ENCODE peak calls at places on chromosome 15, in six cellular contexts. One of them, this sample, is unnamed. For H3K4me1 and H3K9me3, the result is how much of the 10 kb centered on the place peaks cover.

GRCh38 chr15:32928876-32929275 is 211.1 kb downstream of the GREM1 start:
- DNase-seq in stomach: no peak
- DNase-seq in breast epithelium: no peak
- DNase-seq in esophagus muscularis mucosa: no peak
- DNase-seq in GM12878: no peak
- DNase-seq in HCT116: no peak
- DNase-seq in this sample: no peak

GRCh38 chr15:89399390-89400120 is 64.9 kb upstream of the POLG start:
- DNase-seq in stomach: no peak
- DNase-seq in breast epithelium: no peak
- DNase-seq in esophagus muscularis mucosa: no peak
- DNase-seq in GM12878: no peak
- DNase-seq in HCT116: no peak
- DNase-seq in this sample: no peak

GRCh38 chr15:75368689-75369239 is 357 bp upstream of the MAN2C1 start:
- DNase-seq in stomach: no peak
- DNase-seq in breast epithelium: no peak
- DNase-seq in esophagus muscularis mucosa: no peak
- DNase-seq in GM12878: no peak
- DNase-seq in HCT116: no peak
- DNase-seq in this sample: no peak

GRCh38 chr15:45157974-45158373 is 28.2 kb downstream of the DUOX1 start:
- DNase-seq in stomach: no peak
- DNase-seq in breast epithelium: no peak
- DNase-seq in esophagus muscularis mucosa: no peak
- DNase-seq in GM12878: no peak
- DNase-seq in HCT116: no peak
- DNase-seq in this sample: no peak

GRCh38 chr15:76368135-76368588 is 31.6 kb downstream of the ISL2 start:
- DNase-seq in stomach: no peak
- DNase-seq in breast epithelium: no peak
- DNase-seq in esophagus muscularis mucosa: no peak
- DNase-seq in GM12878: no peak
- DNase-seq in HCT116: no peak
- DNase-seq in this sample: no peak

GRCh38 chr15:51335538-51335961 is 2.8 kb downstream of the CYP19A1 start:
- DNase-seq in stomach: no peak
- DNase-seq in breast epithelium: no peak
- DNase-seq in esophagus muscularis mucosa: no peak
- DNase-seq in GM12878: peak
- DNase-seq in HCT116: no peak
- DNase-seq in this sample: no peak

GRCh38 chr15:42581272-42581730 is 5.9 kb downstream of the STARD9 start:
- DNase-seq in stomach: peak
- DNase-seq in breast epithelium: peak
- DNase-seq in esophagus muscularis mucosa: peak
- DNase-seq in GM12878: no peak
- DNase-seq in HCT116: no peak
- DNase-seq in this sample: peak

GRCh38 chr15:42166225-42166940 is 9.9 kb upstream of the PLA2G4F start:
- DNase-seq in stomach: no peak
- DNase-seq in breast epithelium: peak
- DNase-seq in esophagus muscularis mucosa: no peak
- DNase-seq in GM12878: no peak
- DNase-seq in HCT116: no peak
- DNase-seq in this sample: no peak

GRCh38 chr15:70559223-70559823 is 204.0 kb downstream of the UACA start:
- DNase-seq in stomach: peak
- DNase-seq in breast epithelium: no peak
- DNase-seq in esophagus muscularis mucosa: no peak
- DNase-seq in GM12878: no peak
- DNase-seq in HCT116: no peak
- DNase-seq in this sample: peak

GRCh38 chr15:55799287-55800212 is 56.6 kb upstream of the PRTG start:
- DNase-seq in stomach: peak
- DNase-seq in breast epithelium: no peak
- DNase-seq in esophagus muscularis mucosa: no peak
- DNase-seq in GM12878: peak
- DNase-seq in HCT116: peak
- DNase-seq in this sample: no peak

GRCh38 chr15:42498212-42499038 is 3.0 kb downstream of the SNAP23 start:
- DNase-seq in stomach: no peak
- DNase-seq in breast epithelium: no peak
- DNase-seq in esophagus muscularis mucosa: no peak
- DNase-seq in GM12878: no peak
- DNase-seq in HCT116: no peak
- DNase-seq in this sample: no peak

GRCh38 chr15:89502867-89503595 is 6.6 kb upstream of the RHCG start:
- DNase-seq in stomach: no peak
- DNase-seq in breast epithelium: no peak
- DNase-seq in esophagus muscularis mucosa: no peak
- DNase-seq in GM12878: no peak
- DNase-seq in HCT116: no peak
- DNase-seq in this sample: no peak

GRCh38 chr15:37733628-37734027 is 200.8 kb upstream of the TMCO5A start:
- DNase-seq in stomach: no peak
- DNase-seq in breast epithelium: no peak
- DNase-seq in esophagus muscularis mucosa: no peak
- DNase-seq in GM12878: no peak
- DNase-seq in HCT116: no peak
- DNase-seq in this sample: no peak

GRCh38 chr15:52673312-52673711 is 5.9 kb downstream of the ATOSA start:
- DNase-seq in stomach: no peak
- DNase-seq in breast epithelium: no peak
- DNase-seq in esophagus muscularis mucosa: no peak
- DNase-seq in GM12878: no peak
- DNase-seq in HCT116: no peak
- DNase-seq in this sample: no peak

GRCh38 chr15:35437157-35437556 is 108.8 kb downstream of the DPH6 start:
- DNase-seq in stomach: no peak
- DNase-seq in breast epithelium: no peak
- DNase-seq in esophagus muscularis mucosa: no peak
- DNase-seq in GM12878: no peak
- DNase-seq in HCT116: peak
- DNase-seq in this sample: no peak

GRCh38 chr15:47409601-47410000 is 307.7 kb upstream of the SEMA6D start:
- DNase-seq in stomach: no peak
- DNase-seq in breast epithelium: no peak
- DNase-seq in esophagus muscularis mucosa: no peak
- DNase-seq in GM12878: no peak
- DNase-seq in HCT116: no peak
- DNase-seq in this sample: no peak

GRCh38 chr15:98713585-98714001 is 65.3 kb downstream of the IGF1R start:
- DNase-seq in stomach: peak
- DNase-seq in breast epithelium: no peak
- DNase-seq in esophagus muscularis mucosa: no peak
- DNase-seq in GM12878: peak
- DNase-seq in HCT116: no peak
- DNase-seq in this sample: no peak

GRCh38 chr15:76341366-76342045 is 4.9 kb downstream of the ISL2 start:
- DNase-seq in stomach: no peak
- DNase-seq in breast epithelium: no peak
- DNase-seq in esophagus muscularis mucosa: no peak
- DNase-seq in GM12878: no peak
- DNase-seq in HCT116: no peak
- DNase-seq in this sample: no peak

GRCh38 chr15:95175914-95176658 is 944.7 kb downstream of the MCTP2 start:
- DNase-seq in stomach: no peak
- DNase-seq in breast epithelium: no peak
- DNase-seq in esophagus muscularis mucosa: no peak
- DNase-seq in GM12878: no peak
- DNase-seq in HCT116: no peak
- DNase-seq in this sample: no peak

GRCh38 chr15:80455668-80456442 is 51.7 kb downstream of the ARNT2 start:
- DNase-seq in stomach: peak
- DNase-seq in breast epithelium: no peak
- DNase-seq in esophagus muscularis mucosa: no peak
- DNase-seq in GM12878: peak
- DNase-seq in HCT116: peak
- DNase-seq in this sample: no peak

GRCh38 chr15:44798815-44799214 is 62.5 kb downstream of the TRIM69 start:
- DNase-seq in stomach: no peak
- DNase-seq in breast epithelium: no peak
- DNase-seq in esophagus muscularis mucosa: no peak
- DNase-seq in GM12878: no peak
- DNase-seq in HCT116: peak
- DNase-seq in this sample: no peak

GRCh38 chr15:75215107-75216004 is 13.7 kb downstream of the C15orf39 start:
- DNase-seq in stomach: no peak
- DNase-seq in breast epithelium: no peak
- DNase-seq in esophagus muscularis mucosa: no peak
- DNase-seq in GM12878: no peak
- DNase-seq in HCT116: no peak
- DNase-seq in this sample: no peak

GRCh38 chr15:74995779-74996765 is 709 bp downstream of the SCAMP5 start:
- DNase-seq in stomach: peak
- DNase-seq in breast epithelium: no peak
- DNase-seq in esophagus muscularis mucosa: no peak
- DNase-seq in GM12878: no peak
- DNase-seq in HCT116: no peak
- DNase-seq in this sample: no peak

GRCh38 chr15:74983725-74984231 is 11.6 kb upstream of the SCAMP5 start:
- DNase-seq in stomach: no peak
- DNase-seq in breast epithelium: no peak
- DNase-seq in esophagus muscularis mucosa: no peak
- DNase-seq in GM12878: peak
- DNase-seq in HCT116: no peak
- DNase-seq in this sample: no peak

GRCh38 chr15:68334661-68335124 is 57.1 kb downstream of the FEM1B start:
- DNase-seq in stomach: no peak
- DNase-seq in breast epithelium: no peak
- DNase-seq in esophagus muscularis mucosa: no peak
- DNase-seq in GM12878: no peak
- DNase-seq in HCT116: no peak
- DNase-seq in this sample: no peak

GRCh38 chr15:74786659-74787165 is 4.8 kb downstream of the CSK start:
- DNase-seq in stomach: no peak
- DNase-seq in breast epithelium: no peak
- DNase-seq in esophagus muscularis mucosa: no peak
- DNase-seq in GM12878: no peak
- DNase-seq in HCT116: no peak
- DNase-seq in this sample: no peak

GRCh38 chr15:66923438-66923881 is 141.9 kb upstream of the SMAD3 start:
- DNase-seq in stomach: peak
- DNase-seq in breast epithelium: no peak
- DNase-seq in esophagus muscularis mucosa: no peak
- DNase-seq in GM12878: no peak
- DNase-seq in HCT116: peak
- DNase-seq in this sample: no peak

GRCh38 chr15:68643216-68643830 is 64.5 kb downstream of the CORO2B start:
- DNase-seq in stomach: no peak
- DNase-seq in breast epithelium: peak
- DNase-seq in esophagus muscularis mucosa: no peak
- DNase-seq in GM12878: no peak
- DNase-seq in HCT116: no peak
- DNase-seq in this sample: peak

GRCh38 chr15:38668433-38669159 is 104.0 kb upstream of the RASGRP1 start:
- DNase-seq in stomach: no peak
- DNase-seq in breast epithelium: no peak
- DNase-seq in esophagus muscularis mucosa: no peak
- DNase-seq in GM12878: no peak
- DNase-seq in HCT116: no peak
- DNase-seq in this sample: no peak

GRCh38 chr15:85905626-85906025 is 110.9 kb upstream of the KLHL25 start:
- DNase-seq in stomach: no peak
- DNase-seq in breast epithelium: no peak
- DNase-seq in esophagus muscularis mucosa: no peak
- DNase-seq in GM12878: no peak
- DNase-seq in HCT116: no peak
- DNase-seq in this sample: no peak

GRCh38 chr15:51193526-51193925 is 98.8 kb upstream of the TNFAIP8L3 start:
- DNase-seq in stomach: no peak
- DNase-seq in breast epithelium: no peak
- DNase-seq in esophagus muscularis mucosa: no peak
- DNase-seq in GM12878: no peak
- DNase-seq in HCT116: no peak
- DNase-seq in this sample: no peak

DNA sequence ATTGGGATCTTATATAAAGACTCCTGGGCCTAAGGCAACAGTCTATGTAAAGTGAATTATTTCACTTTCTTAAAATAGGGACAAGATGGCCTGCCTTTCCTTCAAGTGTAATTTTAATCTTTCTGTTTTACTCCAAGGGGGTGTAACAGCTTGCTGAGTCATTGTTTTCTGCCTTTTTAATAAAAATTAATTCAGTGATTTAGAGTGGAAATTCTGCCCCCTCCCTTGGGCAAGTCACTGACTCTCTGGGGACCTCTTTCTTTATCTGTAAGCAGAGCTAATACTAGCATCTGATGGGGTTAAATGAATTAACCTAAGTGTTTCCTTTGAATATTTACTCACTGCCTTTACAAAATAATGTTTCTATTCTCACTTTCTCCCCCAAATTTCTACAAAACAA is 23.9 kb downstream of the LRRK1 start:
- DNase-seq in stomach: no peak
- DNase-seq in breast epithelium: no peak
- DNase-seq in esophagus muscularis mucosa: no peak
- DNase-seq in GM12878: no peak
- DNase-seq in HCT116: no peak
- DNase-seq in this sample: no peak
- H3K4me1 ChIP-seq in stomach: under half
- H3K4me1 ChIP-seq in breast epithelium: under half
- H3K4me1 ChIP-seq in esophagus muscularis mucosa: under half
- H3K4me1 ChIP-seq in GM12878: under half
- H3K4me1 ChIP-seq in HCT116: under half
- H3K4me1 ChIP-seq in this sample: under half

GRCh38 chr15:72231847-72232461 is 964 bp upstream of the PKM start:
- DNase-seq in stomach: peak
- DNase-seq in breast epithelium: no peak
- DNase-seq in esophagus muscularis mucosa: no peak
- DNase-seq in GM12878: no peak
- DNase-seq in HCT116: no peak
- DNase-seq in this sample: no peak
- TF ChIP-seq POLR2AphosphoS5 in stomach: no peak
- TF ChIP-seq POLR2AphosphoS5 in breast epithelium: no peak
- TF ChIP-seq POLR2AphosphoS5 in esophagus muscularis mucosa: peak
- TF ChIP-seq POLR2AphosphoS5 in GM12878: no peak
- TF ChIP-seq POLR2AphosphoS5 in HCT116: no peak
- TF ChIP-seq POLR2AphosphoS5 in this sample: no peak

GRCh38 chr15:24752354-24752753 is 76.8 kb downstream of the NPAP1 start:
- DNase-seq in stomach: no peak
- DNase-seq in breast epithelium: no peak
- DNase-seq in esophagus muscularis mucosa: no peak
- DNase-seq in GM12878: no peak
- DNase-seq in HCT116: no peak
- DNase-seq in this sample: no peak
- H3K9me3 ChIP-seq in stomach: under half
- H3K9me3 ChIP-seq in breast epithelium: under half
- H3K9me3 ChIP-seq in esophagus muscularis mucosa: under half
- H3K9me3 ChIP-seq in GM12878: under half
- H3K9me3 ChIP-seq in HCT116: under half
- H3K9me3 ChIP-seq in this sample: under half

DNA sequence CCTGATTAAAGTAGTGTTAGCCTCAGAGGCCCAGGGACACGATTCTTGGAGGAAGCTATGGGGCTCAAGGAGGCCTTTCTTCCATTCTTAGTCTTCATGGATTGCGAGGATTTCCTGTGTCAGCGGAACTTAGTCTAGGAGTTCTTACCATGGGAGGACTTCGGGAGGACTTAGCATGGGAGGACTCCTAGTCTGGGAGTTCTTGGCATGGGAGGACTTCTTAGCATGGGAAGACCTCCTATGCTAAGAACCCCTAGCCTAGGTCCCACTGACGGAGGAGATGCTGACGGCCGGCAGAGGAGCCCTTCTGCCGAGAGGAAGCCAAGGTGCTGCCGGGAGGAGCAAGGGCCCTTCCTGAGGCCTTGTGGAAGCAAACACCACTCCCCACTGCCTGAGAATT is 35.6 kb upstream of the LDHAL6B start:
- DNase-seq in stomach: no peak
- DNase-seq in breast epithelium: no peak
- DNase-seq in esophagus muscularis mucosa: no peak
- DNase-seq in GM12878: no peak
- DNase-seq in HCT116: no peak
- DNase-seq in this sample: peak
- H3K4me1 ChIP-seq in stomach: under half
- H3K4me1 ChIP-seq in breast epithelium: under half
- H3K4me1 ChIP-seq in esophagus muscularis mucosa: under half
- H3K4me1 ChIP-seq in GM12878: under half
- H3K4me1 ChIP-seq in HCT116: under half
- H3K4me1 ChIP-seq in this sample: half or more

This sample was measured in suprapubic skin.